ENCODE peak calls at places on chromosomes 12 and 14, in four cellular contexts. V is fibroblast of mammary gland, D is adrenal gland, S is foreskin fibroblast. X is an unnamed sample.

GRCh38 chr12:57881035-57881973 is 34.8 kb upstream of the CTDSP2 start:
- DNase-seq in V (peak; percentile 49), S (peak; percentile 52), D (no peak), X (no peak)

GRCh38 chr12:110733089-110733715 is 9.5 kb downstream of the PPP1CC start:
- DNase-seq in S (peak; percentile 80), D (no peak), V (peak; percentile 78), X (peak; percentile 66)

GRCh38 chr12:55842681-55843429 is at the start of gene MMP19:
- DNase-seq in V (peak; percentile 88), S (peak; percentile 91), D (peak; percentile 35), X (peak; percentile 77)

GRCh38 chr12:130715150-130715995 is 726 bp downstream of the RIMBP2 start:
- DNase-seq in D (no peak), V (no peak), S (no peak), X (no peak)

GRCh38 chr12:41684997-41685396 is 459.7 kb downstream of the GXYLT1 start:
- DNase-seq in D (no peak), S (peak; percentile 1), V (no peak), X (no peak)

GRCh38 chr14:71309756-71310155 is 402.5 kb downstream of the PCNX1 start:
- DNase-seq in V (peak; percentile 15), D (no peak), S (no peak), X (no peak)

GRCh38 chr12:11847539-11847938 is 198.1 kb downstream of the ETV6 start:
- DNase-seq in S (no peak), D (no peak), V (no peak), X (no peak)

GRCh38 chr12:107474639-107475539 is 210.7 kb upstream of the PWP1 start:
- DNase-seq in S (no peak), V (peak; percentile 41), D (no peak), X (no peak)

GRCh38 chr12:70657621-70658286 is 20.5 kb upstream of the PTPRB start:
- DNase-seq in V (no peak), D (no peak), S (no peak), X (no peak)

GRCh38 chr14:54909763-54910162 is 7.1 kb upstream of the GCH1 start:
- DNase-seq in D (no peak), V (no peak), S (peak; percentile 26), X (no peak)

GRCh38 chr12:6962285-6963015 is 8.0 kb downstream of the PHB2 start:
- DNase-seq in D (peak; percentile 33), S (no peak), V (no peak), X (no peak)

GRCh38 chr14:32417956-32418552 is 89.0 kb downstream of the AKAP6 start:
- DNase-seq in V (peak; percentile 59), D (peak; percentile 73), S (peak; percentile 83), X (peak; percentile 86)

GRCh38 chr14:95330591-95331370 is 11.1 kb upstream of the CLMN start:
- DNase-seq in V (peak; percentile 35), D (no peak), S (no peak), X (no peak)

GRCh38 chr12:55142896-55143870 is 17.0 kb downstream of the OR9K2 start:
- DNase-seq in S (peak; percentile 35), V (peak; percentile 48), D (peak; percentile 24), X (peak; percentile 67)

GRCh38 chr12:105291531-105291930 is 39.0 kb upstream of the C12orf75 start:
- DNase-seq in V (no peak), D (no peak), S (no peak), X (no peak)

GRCh38 chr14:99803803-99804202 is 10.6 kb downstream of the EML1 start:
- DNase-seq in V (no peak), S (no peak), D (no peak), X (no peak)

GRCh38 chr12:15700595-15700994 is 88.6 kb downstream of the EPS8 start:
- DNase-seq in V (peak; percentile 96), D (no peak), S (peak; percentile 90), X (peak; percentile 85)

GRCh38 chr14:99179946-99180345 is 92.1 kb downstream of the BCL11B start:
- DNase-seq in D (no peak), S (no peak), V (no peak), X (no peak)

GRCh38 chr12:54394986-54395385 is 10.5 kb upstream of the ZNF385A start:
- DNase-seq in V (no peak), S (no peak), D (no peak), X (no peak)

GRCh38 chr14:53619625-53620324 is 336.9 kb downstream of the BMP4 start:
- DNase-seq in S (peak; percentile 72), V (peak; percentile 33), D (no peak), X (no peak)

GRCh38 chr12:92848740-92849139 is 80.4 kb downstream of the EEA1 start:
- DNase-seq in S (no peak), D (no peak), V (no peak), X (peak; percentile 9)

GRCh38 chr14:50113381-50113811 is 3.0 kb downstream of the VCPKMT start:
- DNase-seq in S (no peak), V (no peak), D (no peak), X (no peak)

GRCh38 chr14:63852817-63853730 is at the start of gene SYNE2:
- DNase-seq in S (peak; percentile 87), D (peak; percentile 67), V (peak; percentile 57), X (peak; percentile 77)

GRCh38 chr12:18165422-18165871 is 75.5 kb upstream of the RERGL start:
- DNase-seq in V (peak; percentile 63), S (peak; percentile 56), D (no peak), X (peak; percentile 45)

GRCh38 chr14:71591929-71592328 is 340.3 kb upstream of the RGS6 start:
- DNase-seq in V (peak; percentile 65), S (peak; percentile 87), D (no peak), X (peak; percentile 55)

GRCh38 chr12:6205761-6206160 is 5.6 kb downstream of the CD9 start:
- DNase-seq in V (no peak), D (no peak), S (no peak), X (no peak)

GRCh38 chr12:131280426-131280825 is 326.7 kb downstream of the ADGRD1 start:
- DNase-seq in S (no peak), V (no peak), D (peak; percentile 5), X (no peak)

GRCh38 chr12:89134213-89134770 is 218.0 kb downstream of the DUSP6 start:
- DNase-seq in D (no peak), S (no peak), V (no peak), X (no peak)

GRCh38 chr14:78178971-78179370 is 8.8 kb downstream of the NRXN3 start:
- DNase-seq in V (no peak), S (no peak), D (no peak), X (no peak)

GRCh38 chr12:26465419-26466097 is 270.2 kb downstream of the SSPN start:
- DNase-seq in D (no peak), V (peak; percentile 8), S (peak; percentile 9), X (no peak)

GRCh38 chr12:3293446-3294161 is 197.4 kb upstream of the PRMT8 start:
- DNase-seq in V (peak; percentile 71), D (no peak), S (peak; percentile 52), X (no peak)
- TF ChIP-seq CTCF in V (peak; percentile 30), D (no peak), S (no peak), X (no peak)

DNA sequence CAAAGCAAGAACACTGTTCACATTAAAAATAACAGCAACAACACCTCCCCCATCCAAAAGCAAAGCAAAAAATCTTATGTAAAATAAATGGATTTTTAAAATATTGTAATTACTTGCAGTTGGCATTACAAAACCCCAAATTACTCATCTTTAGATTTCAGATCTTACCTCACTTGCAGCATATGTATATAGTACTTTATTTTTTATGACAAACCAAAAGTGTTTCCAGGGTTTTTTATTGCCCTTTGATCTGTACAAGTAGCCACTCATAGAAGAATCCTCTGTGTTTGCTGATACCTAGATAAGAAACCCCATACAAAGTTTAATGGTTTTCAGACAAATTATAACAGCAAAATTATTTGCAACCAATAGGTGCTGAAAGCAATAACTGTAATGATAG is 12.2 kb upstream of the NR2C1 start:
- DNase-seq in V (peak; percentile 15), D (no peak), S (peak; percentile 44), X (no peak)
- TF ChIP-seq CTCF in V (no peak), D (no peak), S (no peak), X (no peak)

DNA sequence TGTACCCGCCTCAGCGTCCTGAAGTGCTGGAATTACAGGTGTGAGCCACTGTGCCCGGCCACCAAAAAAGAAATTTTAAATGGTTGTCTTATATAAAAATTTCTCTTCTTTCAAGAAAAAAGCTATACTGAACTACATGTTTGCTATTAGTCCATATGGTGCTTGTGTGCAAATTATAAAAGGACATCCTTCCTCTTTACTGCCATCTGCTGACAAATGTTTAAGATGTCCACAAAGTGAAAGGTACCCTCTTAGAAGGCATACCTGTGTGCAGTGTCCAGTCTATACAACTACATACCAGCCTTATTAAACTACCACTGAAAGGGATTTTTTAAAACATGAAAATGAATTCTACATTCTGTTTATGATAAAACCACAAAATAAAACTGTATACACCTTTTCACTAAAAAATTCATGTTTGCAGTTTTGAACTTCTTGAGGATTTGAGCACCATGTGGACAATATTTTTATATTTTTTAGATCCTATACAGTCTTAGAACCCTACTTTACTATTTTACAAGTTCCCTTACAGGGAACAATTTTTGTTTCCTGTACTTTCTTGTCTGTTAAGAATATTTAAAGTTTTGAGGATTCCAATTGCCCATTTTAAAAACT is 32.8 kb upstream of the TOMM20L start:
- DNase-seq in D (no peak), S (peak; percentile 18), V (peak; percentile 33), X (peak; percentile 49)
- TF ChIP-seq CTCF in D (no peak), S (peak; percentile 16), V (peak; percentile 23), X (peak; percentile 20)

GRCh38 chr14:58501214-58501816 is 73.8 kb downstream of the KIAA0586 start:
- DNase-seq in V (peak; percentile 80), S (peak; percentile 82), D (no peak), X (peak; percentile 50)
- TF ChIP-seq CTCF in V (peak; percentile 92), S (peak; percentile 76), D (peak; percentile 84), X (peak; percentile 58)

GRCh38 chr12:5073054-5073453 is 29.4 kb downstream of the KCNA5 start:
- DNase-seq in V (no peak), D (no peak), S (no peak), X (no peak)
- TF ChIP-seq CTCF in V (peak; percentile 17), D (no peak), S (no peak), X (no peak)

DNA sequence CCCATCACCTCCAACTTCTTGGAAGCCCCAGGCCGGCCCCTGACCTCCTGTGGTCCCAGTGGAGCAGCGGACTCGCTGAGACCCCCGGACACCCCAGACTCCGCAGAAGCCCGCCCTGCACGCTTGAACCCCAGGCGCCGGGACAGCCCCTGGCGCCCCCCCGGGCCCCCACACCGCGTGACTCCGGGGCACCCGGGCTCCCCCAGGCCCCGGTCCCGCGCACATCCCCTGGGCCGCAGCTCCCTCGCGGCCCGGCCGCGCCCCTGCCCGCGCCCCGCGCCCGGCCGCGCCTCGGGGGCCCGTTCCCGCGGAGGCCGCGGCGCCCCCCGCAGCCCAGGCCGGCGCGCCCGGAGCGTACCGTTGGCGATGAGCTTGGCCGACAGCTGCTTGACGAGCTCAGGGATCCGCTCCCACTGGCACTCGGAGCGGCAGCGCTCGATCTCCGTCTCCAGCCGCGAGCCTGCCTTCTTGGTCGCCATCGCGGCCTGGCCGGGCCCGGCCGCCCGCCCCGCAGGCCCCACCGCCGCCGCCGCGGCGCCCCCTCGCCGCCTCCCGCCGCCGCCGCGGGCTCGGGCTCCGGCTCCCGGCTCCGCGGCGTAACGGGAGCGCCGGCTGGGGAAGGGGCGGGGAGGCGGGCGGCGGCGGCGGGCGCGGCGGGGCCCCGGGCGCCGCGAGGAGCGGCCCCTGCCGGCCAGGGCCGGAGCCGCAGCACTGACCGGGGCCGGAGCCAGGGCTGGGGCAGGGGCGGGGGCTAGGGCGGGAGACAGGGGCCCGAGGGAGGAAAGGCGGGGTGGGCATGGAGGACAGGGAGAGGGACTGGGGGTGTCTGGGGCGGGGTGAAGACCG is at the start of gene TTC7B:
- DNase-seq in D (no peak), V (no peak), S (peak; percentile 67), X (peak; percentile 18)
- TF ChIP-seq CTCF in D (no peak), V (no peak), S (peak; percentile 17), X (peak; percentile 22)